ENCODE peak calls at places on chromosomes 11 and 22, in four cellular contexts. One of them, this sample, is unnamed.
A peak's percentile ranks its signal among the peaks of the same experiment; 100 is the strongest.

GRCh38 chr11:23765862-23766261 is 731.0 kb upstream of the LUZP2 start:
- DNase-seq in RPMI8226: no peak
- DNase-seq in pons: no peak
- DNase-seq in activated CD8-positive, alpha-beta memory T cell treated with anti-CD3 and anti-CD28 coated beads, Interleukin-2, amount 50 U/mL, for 48 hours: no peak
- DNase-seq in this sample: no peak

GRCh38 chr11:37504925-37505324 is 906.9 kb upstream of the RAG2 start:
- DNase-seq in RPMI8226: no peak
- DNase-seq in pons: no peak
- DNase-seq in activated CD8-positive, alpha-beta memory T cell treated with anti-CD3 and anti-CD28 coated beads, Interleukin-2, amount 50 U/mL, for 48 hours: no peak
- DNase-seq in this sample: no peak

GRCh38 chr11:64747961-64748715 is 4.2 kb upstream of the RASGRP2 start:
- DNase-seq in RPMI8226: no peak
- DNase-seq in pons: no peak
- DNase-seq in activated CD8-positive, alpha-beta memory T cell treated with anti-CD3 and anti-CD28 coated beads, Interleukin-2, amount 50 U/mL, for 48 hours: no peak
- DNase-seq in this sample: peak; percentile 56

GRCh38 chr11:115919341-115920086 is 415.3 kb upstream of the CADM1 start:
- DNase-seq in RPMI8226: peak; percentile 14
- DNase-seq in pons: no peak
- DNase-seq in activated CD8-positive, alpha-beta memory T cell treated with anti-CD3 and anti-CD28 coated beads, Interleukin-2, amount 50 U/mL, for 48 hours: no peak
- DNase-seq in this sample: no peak

GRCh38 chr11:61061081-61061826 is 41.0 kb upstream of the CD5 start:
- DNase-seq in RPMI8226: peak; percentile 98
- DNase-seq in pons: no peak
- DNase-seq in activated CD8-positive, alpha-beta memory T cell treated with anti-CD3 and anti-CD28 coated beads, Interleukin-2, amount 50 U/mL, for 48 hours: peak; percentile 84
- DNase-seq in this sample: no peak

GRCh38 chr11:109043318-109043717 is 378.4 kb downstream of the DDX10 start:
- DNase-seq in RPMI8226: no peak
- DNase-seq in pons: no peak
- DNase-seq in activated CD8-positive, alpha-beta memory T cell treated with anti-CD3 and anti-CD28 coated beads, Interleukin-2, amount 50 U/mL, for 48 hours: no peak
- DNase-seq in this sample: no peak

GRCh38 chr11:118565062-118565461 is 669 bp downstream of the IFT46 start:
- DNase-seq in RPMI8226: no peak
- DNase-seq in pons: peak; percentile 36
- DNase-seq in activated CD8-positive, alpha-beta memory T cell treated with anti-CD3 and anti-CD28 coated beads, Interleukin-2, amount 50 U/mL, for 48 hours: no peak
- DNase-seq in this sample: no peak

GRCh38 chr11:77102246-77103210 is at the start of gene OMP:
- DNase-seq in RPMI8226: no peak
- DNase-seq in pons: no peak
- DNase-seq in activated CD8-positive, alpha-beta memory T cell treated with anti-CD3 and anti-CD28 coated beads, Interleukin-2, amount 50 U/mL, for 48 hours: no peak
- DNase-seq in this sample: no peak

GRCh38 chr11:3939211-3939610 is 83.7 kb downstream of the STIM1 start:
- DNase-seq in RPMI8226: peak; percentile 19
- DNase-seq in pons: no peak
- DNase-seq in activated CD8-positive, alpha-beta memory T cell treated with anti-CD3 and anti-CD28 coated beads, Interleukin-2, amount 50 U/mL, for 48 hours: no peak
- DNase-seq in this sample: no peak

GRCh38 chr11:4891996-4892640 is 10.4 kb downstream of the OR51T1 start:
- DNase-seq in RPMI8226: no peak
- DNase-seq in pons: no peak
- DNase-seq in activated CD8-positive, alpha-beta memory T cell treated with anti-CD3 and anti-CD28 coated beads, Interleukin-2, amount 50 U/mL, for 48 hours: no peak
- DNase-seq in this sample: peak; percentile 49

GRCh38 chr11:65854871-65855837 is 2.8 kb downstream of the CFL1 start:
- DNase-seq in RPMI8226: no peak
- DNase-seq in pons: no peak
- DNase-seq in activated CD8-positive, alpha-beta memory T cell treated with anti-CD3 and anti-CD28 coated beads, Interleukin-2, amount 50 U/mL, for 48 hours: peak; percentile 48
- DNase-seq in this sample: no peak

GRCh38 chr22:49004484-49005399 is 822.9 kb downstream of the BRD1 start:
- DNase-seq in RPMI8226: no peak
- DNase-seq in pons: no peak
- DNase-seq in activated CD8-positive, alpha-beta memory T cell treated with anti-CD3 and anti-CD28 coated beads, Interleukin-2, amount 50 U/mL, for 48 hours: no peak
- DNase-seq in this sample: no peak

GRCh38 chr11:110759972-110760381 is 47.7 kb upstream of the ARHGAP20 start:
- DNase-seq in RPMI8226: no peak
- DNase-seq in pons: no peak
- DNase-seq in activated CD8-positive, alpha-beta memory T cell treated with anti-CD3 and anti-CD28 coated beads, Interleukin-2, amount 50 U/mL, for 48 hours: no peak
- DNase-seq in this sample: no peak

GRCh38 chr22:45671783-45672563 is at the start of gene ATXN10:
- DNase-seq in RPMI8226: peak; percentile 78
- DNase-seq in pons: peak; percentile 73
- DNase-seq in activated CD8-positive, alpha-beta memory T cell treated with anti-CD3 and anti-CD28 coated beads, Interleukin-2, amount 50 U/mL, for 48 hours: peak; percentile 84
- DNase-seq in this sample: peak; percentile 39

GRCh38 chr11:126160345-126161145 is 50.9 kb downstream of the RPUSD4 start:
- DNase-seq in RPMI8226: no peak
- DNase-seq in pons: no peak
- DNase-seq in activated CD8-positive, alpha-beta memory T cell treated with anti-CD3 and anti-CD28 coated beads, Interleukin-2, amount 50 U/mL, for 48 hours: no peak
- DNase-seq in this sample: no peak

GRCh38 chr22:50048836-50049235 is 9.3 kb downstream of the TTLL8 start:
- DNase-seq in RPMI8226: no peak
- DNase-seq in pons: no peak
- DNase-seq in activated CD8-positive, alpha-beta memory T cell treated with anti-CD3 and anti-CD28 coated beads, Interleukin-2, amount 50 U/mL, for 48 hours: no peak
- DNase-seq in this sample: no peak

GRCh38 chr11:92702037-92702436 is 267.4 kb upstream of the MTNR1B start:
- DNase-seq in RPMI8226: no peak
- DNase-seq in pons: no peak
- DNase-seq in activated CD8-positive, alpha-beta memory T cell treated with anti-CD3 and anti-CD28 coated beads, Interleukin-2, amount 50 U/mL, for 48 hours: no peak
- DNase-seq in this sample: no peak

GRCh38 chr11:2736577-2737225 is 36.9 kb upstream of the KCNQ1OT1 start:
- DNase-seq in RPMI8226: no peak
- DNase-seq in pons: no peak
- DNase-seq in activated CD8-positive, alpha-beta memory T cell treated with anti-CD3 and anti-CD28 coated beads, Interleukin-2, amount 50 U/mL, for 48 hours: no peak
- DNase-seq in this sample: no peak

GRCh38 chr11:107705027-107705426 is 6.8 kb downstream of the SLN start:
- DNase-seq in RPMI8226: no peak
- DNase-seq in pons: no peak
- DNase-seq in activated CD8-positive, alpha-beta memory T cell treated with anti-CD3 and anti-CD28 coated beads, Interleukin-2, amount 50 U/mL, for 48 hours: no peak
- DNase-seq in this sample: peak; percentile 27

GRCh38 chr11:102064316-102064715 is 17.1 kb downstream of the CFAP300 start:
- DNase-seq in RPMI8226: no peak
- DNase-seq in pons: no peak
- DNase-seq in activated CD8-positive, alpha-beta memory T cell treated with anti-CD3 and anti-CD28 coated beads, Interleukin-2, amount 50 U/mL, for 48 hours: no peak
- DNase-seq in this sample: no peak

GRCh38 chr22:42228480-42228879 is 42.0 kb downstream of the TCF20 start:
- DNase-seq in RPMI8226: no peak
- DNase-seq in pons: peak; percentile 68
- DNase-seq in activated CD8-positive, alpha-beta memory T cell treated with anti-CD3 and anti-CD28 coated beads, Interleukin-2, amount 50 U/mL, for 48 hours: no peak
- DNase-seq in this sample: no peak

GRCh38 chr11:91097069-91097468 is 874.2 kb upstream of the CHORDC1 start:
- DNase-seq in RPMI8226: no peak
- DNase-seq in pons: no peak
- DNase-seq in activated CD8-positive, alpha-beta memory T cell treated with anti-CD3 and anti-CD28 coated beads, Interleukin-2, amount 50 U/mL, for 48 hours: no peak
- DNase-seq in this sample: no peak

GRCh38 chr11:22371188-22371587 is 33.0 kb downstream of the SLC17A6 start:
- DNase-seq in RPMI8226: no peak
- DNase-seq in pons: no peak
- DNase-seq in activated CD8-positive, alpha-beta memory T cell treated with anti-CD3 and anti-CD28 coated beads, Interleukin-2, amount 50 U/mL, for 48 hours: no peak
- DNase-seq in this sample: no peak

GRCh38 chr11:57116654-57117053 is 65.1 kb upstream of the LRRC55 start:
- DNase-seq in RPMI8226: peak; percentile 54
- DNase-seq in pons: peak; percentile 38
- DNase-seq in activated CD8-positive, alpha-beta memory T cell treated with anti-CD3 and anti-CD28 coated beads, Interleukin-2, amount 50 U/mL, for 48 hours: no peak
- DNase-seq in this sample: peak; percentile 15

GRCh38 chr11:115103921-115104320 is 400.3 kb downstream of the CADM1 start:
- DNase-seq in RPMI8226: no peak
- DNase-seq in pons: no peak
- DNase-seq in activated CD8-positive, alpha-beta memory T cell treated with anti-CD3 and anti-CD28 coated beads, Interleukin-2, amount 50 U/mL, for 48 hours: no peak
- DNase-seq in this sample: no peak

GRCh38 chr11:126992804-126993111 is 7.8 kb downstream of the KIRREL3 start:
- DNase-seq in RPMI8226: no peak
- DNase-seq in pons: no peak
- DNase-seq in activated CD8-positive, alpha-beta memory T cell treated with anti-CD3 and anti-CD28 coated beads, Interleukin-2, amount 50 U/mL, for 48 hours: no peak
- DNase-seq in this sample: no peak

GRCh38 chr22:20000246-20001081 is 16.2 kb downstream of the ARVCF start:
- DNase-seq in RPMI8226: no peak
- DNase-seq in pons: no peak
- DNase-seq in activated CD8-positive, alpha-beta memory T cell treated with anti-CD3 and anti-CD28 coated beads, Interleukin-2, amount 50 U/mL, for 48 hours: no peak
- DNase-seq in this sample: no peak

GRCh38 chr11:12160680-12161079 is 50.3 kb downstream of the MICAL2 start:
- DNase-seq in RPMI8226: no peak
- DNase-seq in pons: no peak
- DNase-seq in activated CD8-positive, alpha-beta memory T cell treated with anti-CD3 and anti-CD28 coated beads, Interleukin-2, amount 50 U/mL, for 48 hours: no peak
- DNase-seq in this sample: no peak

GRCh38 chr11:40302669-40303068 is 1156.8 kb downstream of the LRRC4C start:
- DNase-seq in RPMI8226: no peak
- DNase-seq in pons: no peak
- DNase-seq in activated CD8-positive, alpha-beta memory T cell treated with anti-CD3 and anti-CD28 coated beads, Interleukin-2, amount 50 U/mL, for 48 hours: no peak
- DNase-seq in this sample: no peak

GRCh38 chr11:111735262-111736116 is 30.7 kb downstream of the PPP2R1B start:
- DNase-seq in RPMI8226: no peak
- DNase-seq in pons: peak; percentile 98
- DNase-seq in activated CD8-positive, alpha-beta memory T cell treated with anti-CD3 and anti-CD28 coated beads, Interleukin-2, amount 50 U/mL, for 48 hours: no peak
- DNase-seq in this sample: peak; percentile 98

GRCh38 chr11:95898782-95899181 is 25.1 kb downstream of the MTMR2 start:
- DNase-seq in RPMI8226: no peak
- DNase-seq in pons: no peak
- DNase-seq in activated CD8-positive, alpha-beta memory T cell treated with anti-CD3 and anti-CD28 coated beads, Interleukin-2, amount 50 U/mL, for 48 hours: no peak
- DNase-seq in this sample: no peak

GRCh38 chr22:23693979-23694680 is 3.3 kb downstream of the RGL4 start:
- DNase-seq in RPMI8226: no peak
- DNase-seq in pons: no peak
- DNase-seq in activated CD8-positive, alpha-beta memory T cell treated with anti-CD3 and anti-CD28 coated beads, Interleukin-2, amount 50 U/mL, for 48 hours: no peak
- DNase-seq in this sample: no peak

GRCh38 chr11:9285850-9286587 is 20.9 kb upstream of the DENND5A start:
- DNase-seq in RPMI8226: no peak
- DNase-seq in pons: no peak
- DNase-seq in activated CD8-positive, alpha-beta memory T cell treated with anti-CD3 and anti-CD28 coated beads, Interleukin-2, amount 50 U/mL, for 48 hours: no peak
- DNase-seq in this sample: no peak

GRCh38 chr11:70002433-70002832 is 75.7 kb upstream of the ANO1 start:
- DNase-seq in RPMI8226: no peak
- DNase-seq in pons: no peak
- DNase-seq in activated CD8-positive, alpha-beta memory T cell treated with anti-CD3 and anti-CD28 coated beads, Interleukin-2, amount 50 U/mL, for 48 hours: no peak
- DNase-seq in this sample: no peak

GRCh38 chr11:17352925-17353227 is 1.3 kb downstream of the NCR3LG1 start:
- DNase-seq in RPMI8226: peak; percentile 74
- DNase-seq in pons: no peak
- DNase-seq in activated CD8-positive, alpha-beta memory T cell treated with anti-CD3 and anti-CD28 coated beads, Interleukin-2, amount 50 U/mL, for 48 hours: peak; percentile 67
- DNase-seq in this sample: no peak

GRCh38 chr22:39296535-39296934 is 22.9 kb downstream of the RPL3 start:
- DNase-seq in RPMI8226: no peak
- DNase-seq in pons: no peak
- DNase-seq in activated CD8-positive, alpha-beta memory T cell treated with anti-CD3 and anti-CD28 coated beads, Interleukin-2, amount 50 U/mL, for 48 hours: no peak
- DNase-seq in this sample: no peak

This sample was measured in AG09319.